ENCODE peak calls at places on chromosomes 16 and 17, in seven cellular contexts. Z, G, A, I, U, T and B are unnamed samples.

GRCh38 chr16:72901012-72901411 is 146.9 kb downstream of the ZFHX3 start:
- DNase-seq in T (no peak), U (no peak), I (no peak), G (no peak), Z (no peak), A (no peak), B (no peak)

GRCh38 chr17:82577300-82577699 is 57.8 kb downstream of the FOXK2 start:
- DNase-seq in T (no peak), Z (no peak), A (no peak), G (no peak), U (no peak), I (no peak), B (no peak)

GRCh38 chr17:17109896-17110295 is 67.6 kb downstream of the MPRIP start:
- DNase-seq in T (no peak), A (no peak), Z (peak), G (peak), U (no peak), I (no peak), B (no peak)

GRCh38 chr16:66605177-66605999 is 884 bp downstream of the CMTM3 start:
- DNase-seq in A (peak), T (peak), U (peak), I (peak), Z (no peak), G (peak), B (peak)

GRCh38 chr16:68265078-68265925 is 976 bp downstream of the SLC7A6 start:
- DNase-seq in T (peak), Z (peak), G (peak), A (peak), U (peak), I (peak), B (peak)

GRCh38 chr17:7294614-7295153 is at the start of gene YBX2:
- DNase-seq in A (peak), U (no peak), Z (no peak), I (peak), G (peak), T (peak), B (no peak)

GRCh38 chr16:88782454-88783390 is 2.3 kb downstream of the PIEZO1 start:
- DNase-seq in U (peak), I (no peak), A (peak), Z (peak), G (peak), T (peak), B (peak)

GRCh38 chr17:1229354-1229890 is 40.8 kb upstream of the BHLHA9 start:
- DNase-seq in U (no peak), G (peak), Z (no peak), A (no peak), I (peak), T (peak), B (no peak)

GRCh38 chr17:63946440-63947363 is 14.6 kb upstream of the CD79B start:
- DNase-seq in I (peak), A (peak), Z (no peak), T (peak), G (no peak), U (peak), B (no peak)

GRCh38 chr17:21772321-21772720 is 80.0 kb downstream of the KCNJ18 start:
- DNase-seq in Z (no peak), G (no peak), U (no peak), I (no peak), T (no peak), A (no peak), B (no peak)

GRCh38 chr16:85806539-85806938 is 7.0 kb downstream of the COX4I1 start:
- DNase-seq in I (no peak), U (no peak), T (no peak), G (no peak), Z (no peak), A (no peak), B (no peak)

GRCh38 chr17:80254396-80255241 is 6.0 kb upstream of the RNF213 start:
- DNase-seq in U (peak), A (peak), Z (peak), I (no peak), T (peak), G (peak), B (peak)

GRCh38 chr17:7929158-7930029 is at the start of gene KCNAB3:
- DNase-seq in I (peak), G (peak), U (peak), Z (no peak), A (peak), T (no peak), B (peak)

GRCh38 chr17:29295420-29295819 is 1.5 kb upstream of the NUFIP2 start:
- DNase-seq in A (no peak), G (no peak), I (no peak), Z (no peak), U (no peak), T (no peak), B (no peak)

GRCh38 chr16:69107311-69107962 is 2.0 kb downstream of the HAS3 start:
- DNase-seq in U (peak), Z (no peak), G (peak), A (no peak), I (peak), T (no peak), B (no peak)

GRCh38 chr17:5111402-5112204 is at the start of gene ZNF232:
- DNase-seq in G (peak), I (peak), T (peak), U (peak), A (peak), Z (peak), B (peak)

GRCh38 chr16:87457724-87458423 is 35.0 kb downstream of the ZCCHC14 start:
- DNase-seq in U (peak), Z (peak), I (no peak), A (peak), T (no peak), G (peak), B (peak)

GRCh38 chr16:30775381-30776099 is 11.5 kb downstream of the ZNF629 start:
- DNase-seq in I (peak), U (peak), G (peak), A (peak), T (no peak), Z (peak), B (peak)

GRCh38 chr17:73290399-73291259 is 21.2 kb downstream of the CDC42EP4 start:
- DNase-seq in T (no peak), G (no peak), I (no peak), A (no peak), U (no peak), Z (peak), B (peak)

GRCh38 chr17:18963126-18964017 is 11.4 kb downstream of the SLC5A10 start:
- DNase-seq in Z (no peak), A (peak), T (no peak), U (no peak), I (no peak), G (no peak), B (no peak)

GRCh38 chr17:47844230-47844629 is 3.2 kb upstream of the SCRN2 start:
- DNase-seq in Z (peak), I (no peak), T (no peak), A (peak), G (no peak), U (peak), B (peak)

GRCh38 chr17:48259710-48260291 is 152.2 kb downstream of the SNX11 start:
- DNase-seq in I (peak), G (peak), Z (peak), A (peak), T (peak), U (peak), B (no peak)

GRCh38 chr17:29113334-29113733 is 66.9 kb downstream of the MYO18A start:
- DNase-seq in Z (no peak), I (peak), T (peak), G (no peak), U (no peak), A (no peak), B (no peak)

GRCh38 chr17:43068570-43069367 is 43.7 kb downstream of the RND2 start:
- DNase-seq in I (no peak), U (no peak), A (no peak), G (no peak), T (no peak), Z (no peak), B (no peak)

GRCh38 chr16:69818811-69819587 is 56.9 kb downstream of the WWP2 start:
- DNase-seq in I (peak), Z (no peak), U (no peak), G (no peak), A (no peak), T (no peak), B (no peak)

GRCh38 chr16:10067406-10067805 is 114.8 kb downstream of the GRIN2A start:
- DNase-seq in U (no peak), Z (no peak), I (no peak), G (no peak), A (no peak), T (no peak), B (no peak)

GRCh38 chr16:89546781-89547180 is 13.7 kb upstream of the RPL13 start:
- DNase-seq in Z (no peak), U (no peak), I (no peak), G (no peak), T (no peak), A (no peak), B (no peak)

GRCh38 chr16:85718682-85719081 is 29.9 kb upstream of the GINS2 start:
- DNase-seq in A (no peak), Z (no peak), T (peak), U (no peak), I (peak), G (no peak), B (no peak)

GRCh38 chr17:17127156-17127555 is 79.0 kb downstream of the PLD6 start:
- DNase-seq in T (no peak), I (no peak), A (no peak), G (no peak), U (no peak), Z (no peak), B (no peak)

GRCh38 chr16:68147438-68147837 is 62.3 kb downstream of the NFATC3 start:
- DNase-seq in A (no peak), I (no peak), G (peak), U (no peak), Z (peak), T (no peak), B (no peak)

GRCh38 chr17:13650096-13650675 is 48.5 kb upstream of the HS3ST3A1 start:
- DNase-seq in I (no peak), T (no peak), U (no peak), A (peak), Z (no peak), G (no peak), B (no peak)

GRCh38 chr16:30893744-30894539 is at the start of gene BCL7C:
- DNase-seq in U (peak), I (peak), A (peak), T (peak), Z (peak), G (peak), B (peak)

GRCh38 chr16:86355114-86355513 is 155.2 kb upstream of the FOXF1 start:
- DNase-seq in I (no peak), T (no peak), U (peak), A (peak), G (no peak), Z (no peak), B (peak)

GRCh38 chr16:74865922-74866598 is 91.4 kb upstream of the FA2H start:
- DNase-seq in T (no peak), A (no peak), G (no peak), I (peak), U (peak), Z (no peak), B (peak)

GRCh38 chr17:77254961-77255741 is 114.4 kb downstream of the SEC14L1 start:
- DNase-seq in T (no peak), Z (peak), G (peak), U (peak), I (peak), A (peak), B (peak)

GRCh38 chr17:78422872-78423588 is 44.6 kb downstream of the PGS1 start:
- DNase-seq in T (no peak), I (no peak), G (peak), Z (no peak), U (no peak), A (no peak), B (no peak)

GRCh38 chr17:78421084-78421533 is 42.7 kb downstream of the PGS1 start:
- DNase-seq in T (no peak), U (no peak), G (no peak), Z (no peak), I (no peak), A (no peak), B (no peak)

GRCh38 chr17:78419970-78420820 is 41.7 kb downstream of the PGS1 start:
- DNase-seq in I (no peak), G (no peak), T (no peak), A (no peak), U (no peak), Z (no peak), B (no peak)

GRCh38 chr17:78422267-78422605 is 43.8 kb downstream of the PGS1 start:
- DNase-seq in A (no peak), U (no peak), I (no peak), T (no peak), G (no peak), Z (no peak), B (no peak)

GRCh38 chr17:78421534-78422266 is 43.3 kb downstream of the PGS1 start:
- DNase-seq in Z (peak), G (peak), I (peak), U (peak), T (peak), A (peak), B (peak)
- H3K4me2 ChIP-seq in Z (no peak), G (no peak), I (no peak), U (no peak), T (no peak), A (no peak), B (no peak)

DNA sequence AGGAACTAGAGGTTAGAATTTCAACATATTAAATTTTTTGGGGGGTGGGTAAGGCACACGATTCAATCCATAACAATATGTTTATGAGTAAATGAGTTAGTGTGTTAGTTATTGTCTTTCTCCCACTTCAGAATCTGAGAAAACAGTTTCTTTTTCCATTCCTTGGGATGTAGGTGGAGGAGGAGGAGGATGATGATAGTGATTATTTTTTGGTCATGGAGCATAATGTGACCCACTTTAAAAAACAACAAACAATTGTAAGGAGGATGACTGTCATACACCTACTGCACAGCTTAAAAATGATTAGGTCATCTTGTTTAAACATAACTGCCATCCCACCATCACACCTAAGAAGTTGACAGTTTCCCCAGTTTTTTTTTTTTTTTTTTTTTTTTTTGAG is 148.7 kb downstream of the CDRT15L2 start:
- DNase-seq in I (no peak), Z (no peak), A (no peak), T (no peak), G (no peak), U (no peak), B (no peak)
- TF ChIP-seq CTCF in I (no peak), Z (no peak), A (no peak), T (no peak), G (no peak), U (no peak), B (no peak)

DNA sequence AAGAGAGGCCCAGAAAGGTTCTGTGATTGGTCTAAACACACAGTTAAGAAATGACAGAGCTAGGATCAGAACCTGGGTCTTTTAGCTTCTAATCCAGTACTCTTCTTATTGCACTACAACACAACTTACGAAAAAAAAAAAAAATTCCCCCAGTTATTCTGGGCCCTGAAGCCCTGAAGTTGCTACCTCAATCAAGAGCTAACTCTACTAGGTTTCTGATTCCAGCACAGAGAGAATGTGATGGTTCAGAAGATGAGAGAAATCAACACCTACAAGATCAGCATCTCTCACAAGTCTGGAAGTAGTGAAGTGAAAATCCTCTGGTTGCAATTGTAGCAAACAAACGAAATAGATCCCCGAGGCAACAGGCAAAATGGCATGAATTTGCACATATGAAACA is 37.3 kb downstream of the GRB7 start:
- DNase-seq in T (peak), U (no peak), A (no peak), G (no peak), I (no peak), Z (no peak), B (no peak)
- H3K4me2 ChIP-seq in T (peak), U (no peak), A (no peak), G (no peak), I (no peak), Z (no peak), B (no peak)

GRCh38 chr17:44776628-44777393 is 18.0 kb downstream of the ADAM11 start:
- DNase-seq in Z (no peak), A (no peak), U (no peak), T (no peak), I (no peak), G (no peak), B (no peak)

GRCh38 chr17:44775838-44776621 is 17.2 kb downstream of the ADAM11 start:
- DNase-seq in G (no peak), Z (no peak), T (no peak), U (no peak), A (no peak), I (no peak), B (no peak)

GRCh38 chr17:44773140-44773539 is 14.4 kb downstream of the ADAM11 start:
- DNase-seq in I (no peak), U (no peak), T (no peak), Z (no peak), G (no peak), A (no peak), B (no peak)

GRCh38 chr17:44774271-44775135 is 15.7 kb downstream of the ADAM11 start:
- DNase-seq in U (peak), A (peak), T (peak), I (peak), G (peak), Z (peak), B (no peak)

GRCh38 chr17:44775136-44775837 is 16.5 kb downstream of the ADAM11 start:
- DNase-seq in A (peak), G (peak), U (peak), I (peak), T (peak), Z (peak), B (peak)
- TF ChIP-seq CTCF in A (no peak), G (no peak), U (no peak), I (no peak), T (peak), Z (peak), B (no peak)

GRCh38 chr17:9957244-9957643 is 52.2 kb upstream of the RCVRN start:
- DNase-seq in Z (no peak), U (no peak), T (no peak), I (no peak), A (no peak), G (no peak), B (no peak)

GRCh38 chr17:9958586-9959281 is 53.7 kb upstream of the RCVRN start:
- DNase-seq in I (peak), U (no peak), T (no peak), G (no peak), A (no peak), Z (no peak), B (no peak)

GRCh38 chr17:9956474-9957131 is 51.5 kb upstream of the RCVRN start:
- DNase-seq in I (no peak), U (no peak), G (no peak), T (no peak), A (no peak), Z (no peak), B (no peak)

DNA sequence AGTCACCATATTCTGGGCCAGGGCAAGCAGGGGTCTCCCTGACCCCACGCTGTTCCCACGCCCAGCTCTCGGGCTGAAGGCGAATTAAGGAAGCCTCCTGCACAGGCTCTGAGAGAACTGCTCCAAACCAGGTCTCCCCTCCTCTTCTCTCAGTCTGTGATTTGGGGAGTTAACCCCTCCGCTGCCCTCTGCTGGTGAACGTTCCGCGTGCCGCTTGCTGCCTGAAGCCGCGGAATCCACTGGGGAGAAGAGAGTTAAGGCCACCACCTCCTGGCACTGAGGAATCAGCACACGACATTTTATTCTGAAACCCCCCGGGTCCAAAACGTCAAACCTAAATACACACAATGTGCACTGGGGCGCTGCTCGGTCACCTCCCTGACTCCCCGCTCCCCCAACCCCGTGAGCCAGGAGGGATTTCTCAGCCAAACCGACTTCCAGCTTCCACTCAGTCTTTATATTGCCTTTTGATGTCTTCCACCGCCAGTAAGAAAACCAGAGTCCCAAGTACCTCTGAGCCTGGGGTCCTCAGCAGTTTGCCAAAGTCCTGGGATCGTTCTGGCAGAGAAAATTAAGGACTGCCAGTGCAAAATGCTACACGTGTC is 54.4 kb upstream of the RCVRN start:
- DNase-seq in T (peak), Z (no peak), G (peak), I (peak), U (peak), A (peak), B (no peak)
- H3K4me2 ChIP-seq in T (no peak), Z (no peak), G (no peak), I (peak), U (no peak), A (peak), B (no peak)

GRCh38 chr17:9529033-9529748 is 46.4 kb downstream of the STX8 start:
- DNase-seq in A (peak), Z (no peak), G (peak), I (peak), U (peak), T (peak), B (peak)
- TF ChIP-seq CTCF in A (peak), Z (peak), G (peak), I (peak), U (peak), T (peak), B (peak)

GRCh38 chr17:60135951-60136666 is 13.7 kb upstream of the CA4 start:
- DNase-seq in G (no peak), U (no peak), Z (no peak), T (peak), A (no peak), I (peak), B (no peak)
- H3K4me2 ChIP-seq in G (peak), U (peak), Z (peak), T (peak), A (peak), I (peak), B (peak)